ENCODE peak calls at places on chromosome 11, in four cellular contexts. Y, V, I and O are unnamed samples.

GRCh38 chr11:64306876-64307622 is 1.7 kb downstream of the ESRRA start:
- DNase-seq in Y (peak; percentile 46), V (peak; percentile 78), I (peak; percentile 74), O (no peak)

GRCh38 chr11:75771646-75772410 is 3.2 kb downstream of the DGAT2 start:
- DNase-seq in Y (peak; percentile 91), V (peak; percentile 62), I (peak; percentile 80), O (no peak)

GRCh38 chr11:13760115-13760514 is 91.6 kb downstream of the FAR1 start:
- DNase-seq in Y (no peak), V (no peak), I (no peak), O (no peak)

GRCh38 chr11:75498556-75499255 is 27.0 kb downstream of the GDPD5 start:
- DNase-seq in Y (peak; percentile 12), V (no peak), I (no peak), O (no peak)

GRCh38 chr11:8934735-8935478 is 2.2 kb upstream of the C11orf16 start:
- DNase-seq in Y (peak; percentile 74), V (no peak), I (no peak), O (no peak)

GRCh38 chr11:44305643-44306468 is 4.1 kb downstream of the ALX4 start:
- DNase-seq in Y (no peak), V (peak; percentile 54), I (peak; percentile 60), O (no peak)

GRCh38 chr11:36411202-36411640 is 98.9 kb downstream of the TRAF6 start:
- DNase-seq in Y (peak; percentile 22), V (peak; percentile 77), I (peak; percentile 60), O (no peak)

GRCh38 chr11:62033191-62034044 is 66.0 kb upstream of the FTH1 start:
- DNase-seq in Y (no peak), V (no peak), I (no peak), O (no peak)

GRCh38 chr11:10022764-10023163 is 271.3 kb downstream of the SBF2 start:
- DNase-seq in Y (no peak), V (no peak), I (no peak), O (no peak)

GRCh38 chr11:65661599-65662246 is 993 bp downstream of the RELA start:
- DNase-seq in Y (no peak), V (no peak), I (no peak), O (no peak)

GRCh38 chr11:15113381-15113780 is 1.3 kb upstream of the INSC start:
- DNase-seq in Y (no peak), V (peak; percentile 83), I (no peak), O (no peak)

GRCh38 chr11:86397351-86397750 is 22.7 kb downstream of the CCDC81 start:
- DNase-seq in Y (no peak), V (no peak), I (no peak), O (no peak)

GRCh38 chr11:62721994-62722393 is 5.3 kb downstream of the HNRNPUL2 start:
- DNase-seq in Y (peak; percentile 43), V (no peak), I (no peak), O (no peak)

GRCh38 chr11:68792400-68792955 is 41.2 kb upstream of the TESMIN start:
- DNase-seq in Y (no peak), V (no peak), I (no peak), O (no peak)

GRCh38 chr11:63709336-63709735 is 28.0 kb downstream of the RTN3 start:
- DNase-seq in Y (peak; percentile 6), V (no peak), I (no peak), O (no peak)

GRCh38 chr11:72721689-72722049 is 30.5 kb downstream of the ARAP1 start:
- DNase-seq in Y (peak; percentile 62), V (peak; percentile 70), I (peak; percentile 75), O (no peak)

GRCh38 chr11:118114266-118114665 is 27.5 kb upstream of the SMIM35 start:
- DNase-seq in Y (no peak), V (no peak), I (no peak), O (no peak)

GRCh38 chr11:65780770-65781151 is at the start of gene AP5B1:
- DNase-seq in Y (peak; percentile 51), V (peak; percentile 87), I (peak; percentile 79), O (no peak)

GRCh38 chr11:92929168-92930053 is 40.0 kb upstream of the MTNR1B start:
- DNase-seq in Y (no peak), V (no peak), I (no peak), O (no peak)

GRCh38 chr11:130918081-130918480 is 1.8 kb upstream of the SNX19 start:
- DNase-seq in Y (no peak), V (no peak), I (no peak), O (no peak)

GRCh38 chr11:75562836-75563484 is 907 bp downstream of the SERPINH1 start:
- DNase-seq in Y (peak; percentile 76), V (no peak), I (no peak), O (no peak)

GRCh38 chr11:74139151-74139918 is 31.5 kb downstream of the C2CD3 start:
- DNase-seq in Y (no peak), V (no peak), I (no peak), O (no peak)

GRCh38 chr11:17779861-17780594 is 45.4 kb downstream of the KCNC1 start:
- DNase-seq in Y (no peak), V (no peak), I (no peak), O (no peak)

GRCh38 chr11:30059172-30059815 is 42.5 kb upstream of the KCNA4 start:
- DNase-seq in Y (no peak), V (no peak), I (no peak), O (no peak)

GRCh38 chr11:125588505-125588904 is 4.1 kb upstream of the STT3A start:
- DNase-seq in Y (no peak), V (no peak), I (no peak), O (no peak)

GRCh38 chr11:75667268-75667830 is 1.5 kb downstream of the MAP6 start:
- DNase-seq in Y (peak; percentile 21), V (no peak), I (peak; percentile 56), O (no peak)

GRCh38 chr11:117743121-117743815 is 53.7 kb downstream of the DSCAML1 start:
- DNase-seq in Y (no peak), V (no peak), I (no peak), O (no peak)

GRCh38 chr11:134701564-134702165 is 289.6 kb upstream of the B3GAT1 start:
- DNase-seq in Y (no peak), V (no peak), I (no peak), O (no peak)

GRCh38 chr11:10858505-10859360 is 880 bp upstream of the ZBED5 start:
- DNase-seq in Y (no peak), V (peak; percentile 79), I (peak; percentile 76), O (no peak)

GRCh38 chr11:132538642-132539041 is 993.7 kb downstream of the OPCML start:
- DNase-seq in Y (no peak), V (no peak), I (no peak), O (no peak)

GRCh38 chr11:65375012-65375411 is 7.4 kb downstream of the SLC25A45 start:
- DNase-seq in Y (no peak), V (peak; percentile 87), I (no peak), O (no peak)

GRCh38 chr11:1371377-1371776 is 18.4 kb upstream of the BRSK2 start:
- DNase-seq in Y (no peak), V (no peak), I (no peak), O (no peak)

GRCh38 chr11:1370186-1371025 is 19.3 kb upstream of the BRSK2 start:
- DNase-seq in Y (no peak), V (no peak), I (no peak), O (no peak)

GRCh38 chr11:1369371-1370005 is 20.2 kb upstream of the BRSK2 start:
- DNase-seq in Y (no peak), V (no peak), I (no peak), O (no peak)

GRCh38 chr11:1371836-1372465 is 17.8 kb upstream of the BRSK2 start:
- DNase-seq in Y (no peak), V (no peak), I (no peak), O (no peak)

DNA sequence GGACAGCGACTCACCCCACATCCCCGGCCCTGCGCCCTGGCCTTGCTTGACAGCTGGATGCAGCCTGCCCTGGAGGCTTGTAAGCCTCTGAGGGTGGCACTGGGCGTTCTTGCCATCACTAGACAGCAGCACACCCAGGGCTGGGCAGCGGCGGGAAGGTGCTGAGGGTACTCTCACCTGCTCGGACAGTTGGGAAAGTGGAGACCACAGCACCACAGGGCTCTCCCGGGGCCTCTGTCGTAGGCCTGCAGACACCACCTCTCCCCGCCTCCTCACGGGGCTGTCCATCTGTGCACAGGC is 18.8 kb upstream of the BRSK2 start:
- DNase-seq in Y (no peak), V (no peak), I (no peak), O (no peak)
- H3K27me3 ChIP-seq in Y (no peaks in the 10 kb centered on the region), V (no peaks in the 10 kb centered on the region), I (peaks cover 9% of the 10 kb centered on the region), O (no peaks in the 10 kb centered on the region)

GRCh38 chr11:129374081-129374992 is 1.3 kb upstream of the BARX2 start:
- DNase-seq in Y (no peak), V (no peak), I (no peak), O (no peak)

GRCh38 chr11:129377739-129378138 is 2.1 kb downstream of the BARX2 start:
- DNase-seq in Y (no peak), V (no peak), I (no peak), O (no peak)

GRCh38 chr11:129374993-129375721 is 491 bp upstream of the BARX2 start:
- DNase-seq in Y (no peak), V (peak; percentile 75), I (peak; percentile 47), O (no peak)

GRCh38 chr11:129376658-129377341 is 1.2 kb downstream of the BARX2 start:
- DNase-seq in Y (no peak), V (no peak), I (no peak), O (no peak)

DNA sequence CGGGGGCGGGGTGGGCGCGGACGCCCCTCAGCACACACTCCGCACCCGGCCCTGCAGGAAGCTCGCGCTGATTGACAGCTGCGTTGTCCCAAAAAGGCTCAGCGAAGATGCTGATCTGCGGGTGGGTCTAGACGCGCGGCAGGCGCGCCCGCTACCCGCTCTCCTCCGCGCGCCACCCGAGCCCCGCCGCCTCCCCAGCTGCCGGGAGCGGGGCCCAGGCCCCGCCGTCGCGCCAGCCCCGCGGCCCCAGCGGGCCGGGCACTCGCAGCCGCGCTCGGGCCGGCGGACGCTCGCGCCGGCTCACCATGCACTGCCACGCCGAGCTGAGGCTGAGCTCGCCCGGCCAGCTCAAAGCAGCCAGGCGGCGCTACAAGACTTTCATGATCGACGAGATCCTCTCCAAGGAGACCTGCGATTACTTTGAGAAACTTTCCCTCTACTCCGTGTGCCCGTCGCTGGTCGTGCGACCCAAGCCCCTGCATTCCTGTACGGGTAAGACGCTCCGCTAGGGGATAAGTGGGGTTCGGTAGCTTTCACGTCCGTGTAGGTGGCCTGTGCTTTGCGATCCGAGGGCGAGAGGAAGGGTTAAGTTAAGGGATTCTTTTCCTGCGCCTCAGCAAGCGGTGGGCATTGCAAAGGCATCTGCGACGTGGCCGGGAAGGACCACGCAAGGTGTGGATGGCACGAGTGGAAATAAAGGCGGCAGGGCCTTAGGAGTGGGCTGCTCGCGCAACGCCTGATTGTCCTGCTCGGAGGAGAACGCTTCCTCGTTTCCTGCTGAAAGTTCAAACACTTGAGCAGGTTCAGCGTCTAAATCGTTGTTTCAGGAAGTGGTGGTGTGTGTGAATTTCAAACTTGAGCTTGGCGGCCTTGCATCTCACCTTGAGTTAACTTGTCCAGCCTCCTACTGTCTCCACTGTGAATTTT is at the start of gene BARX2:
- DNase-seq in Y (peak; percentile 73), V (peak; percentile 81), I (peak; percentile 77), O (peak; percentile 35)
- H3K27me3 ChIP-seq in Y (peaks cover 89% of the 10 kb centered on the region), V (no peaks in the 10 kb centered on the region), I (peaks cover 69% of the 10 kb centered on the region), O (peaks cover 33% of the 10 kb centered on the region)

GRCh38 chr11:122978303-122978620 is 3.4 kb downstream of the BSX start:
- DNase-seq in Y (no peak), V (no peak), I (no peak), O (no peak)
- H3K27me3 ChIP-seq in Y (peaks cover 99% of the 10 kb centered on the region), V (no peaks in the 10 kb centered on the region), I (peaks cover 100% of the 10 kb centered on the region), O (peaks cover 86% of the 10 kb centered on the region)

DNA sequence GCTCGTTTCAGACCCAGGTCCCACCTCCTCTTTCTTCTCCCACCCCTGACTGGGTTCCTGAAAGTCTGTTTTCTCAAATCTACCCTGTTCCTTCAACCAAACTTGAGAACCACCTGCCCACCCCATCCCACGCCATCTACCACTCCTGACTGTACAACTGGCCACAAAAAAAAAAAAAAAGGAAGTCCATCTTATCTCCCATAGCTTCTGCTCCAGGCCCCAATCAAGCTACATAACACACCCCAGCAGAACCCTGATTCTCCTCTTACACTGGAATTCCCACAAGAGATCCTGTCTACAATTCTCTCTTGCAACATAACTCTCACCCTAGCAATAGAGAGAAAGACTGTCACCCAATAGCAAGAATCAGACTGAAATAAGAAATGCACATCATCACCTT is 39.2 kb upstream of the CHST1 start:
- DNase-seq in Y (no peak), V (no peak), I (no peak), O (no peak)
- H3K27me3 ChIP-seq in Y (peaks cover 19% of the 10 kb centered on the region), V (no peaks in the 10 kb centered on the region), I (peaks cover 8% of the 10 kb centered on the region), O (peaks cover 48% of the 10 kb centered on the region)